ENCODE peak calls at places on chromosomes 13 and 19, in seven cellular contexts. One of them, this sample, is unnamed.

GRCh38 chr19:4052114-4052992 is 14.3 kb downstream of the ZBTB7A start:
- DNase-seq in cardiac fibroblast: peak
- DNase-seq in NCI-H2081: no peak
- DNase-seq in colonic mucosa: peak
- DNase-seq in WTC11: no peak
- DNase-seq in effector CD4-positive, alpha-beta T cell: no peak
- DNase-seq in RCC 7860: no peak
- DNase-seq in this sample: no peak

GRCh38 chr13:95603887-95604533 is 40.5 kb downstream of the DZIP1 start:
- DNase-seq in WTC11: no peak
- DNase-seq in colonic mucosa: peak
- DNase-seq in cardiac fibroblast: peak
- DNase-seq in effector CD4-positive, alpha-beta T cell: no peak
- DNase-seq in NCI-H2081: peak
- DNase-seq in RCC 7860: peak
- DNase-seq in this sample: no peak

GRCh38 chr19:17598953-17599352 is 43.5 kb downstream of the COLGALT1 start:
- DNase-seq in RCC 7860: no peak
- DNase-seq in WTC11: no peak
- DNase-seq in effector CD4-positive, alpha-beta T cell: no peak
- DNase-seq in NCI-H2081: no peak
- DNase-seq in colonic mucosa: no peak
- DNase-seq in cardiac fibroblast: no peak
- DNase-seq in this sample: no peak

GRCh38 chr13:73894995-73895571 is 239.1 kb downstream of the KLF12 start:
- DNase-seq in cardiac fibroblast: no peak
- DNase-seq in effector CD4-positive, alpha-beta T cell: no peak
- DNase-seq in NCI-H2081: no peak
- DNase-seq in colonic mucosa: no peak
- DNase-seq in WTC11: no peak
- DNase-seq in RCC 7860: no peak
- DNase-seq in this sample: no peak

GRCh38 chr13:49956131-49956530 is 20.0 kb upstream of the SPRYD7 start:
- DNase-seq in RCC 7860: no peak
- DNase-seq in effector CD4-positive, alpha-beta T cell: no peak
- DNase-seq in NCI-H2081: no peak
- DNase-seq in WTC11: no peak
- DNase-seq in colonic mucosa: no peak
- DNase-seq in cardiac fibroblast: no peak
- DNase-seq in this sample: no peak

GRCh38 chr13:111325146-111325890 is 4.9 kb downstream of the TEX29 start:
- DNase-seq in effector CD4-positive, alpha-beta T cell: no peak
- DNase-seq in NCI-H2081: no peak
- DNase-seq in cardiac fibroblast: no peak
- DNase-seq in WTC11: no peak
- DNase-seq in colonic mucosa: no peak
- DNase-seq in RCC 7860: no peak
- DNase-seq in this sample: no peak

GRCh38 chr13:67283602-67284001 is 53.5 kb upstream of the PCDH9 start:
- DNase-seq in colonic mucosa: no peak
- DNase-seq in RCC 7860: no peak
- DNase-seq in NCI-H2081: no peak
- DNase-seq in effector CD4-positive, alpha-beta T cell: no peak
- DNase-seq in cardiac fibroblast: peak
- DNase-seq in WTC11: no peak
- DNase-seq in this sample: no peak

GRCh38 chr19:7748756-7749155 is 1.4 kb upstream of the CD209 start:
- DNase-seq in effector CD4-positive, alpha-beta T cell: no peak
- DNase-seq in cardiac fibroblast: peak
- DNase-seq in RCC 7860: no peak
- DNase-seq in NCI-H2081: no peak
- DNase-seq in WTC11: peak
- DNase-seq in colonic mucosa: no peak
- DNase-seq in this sample: no peak

GRCh38 chr19:17149393-17150135 is 65.6 kb upstream of the USE1 start:
- DNase-seq in NCI-H2081: no peak
- DNase-seq in RCC 7860: no peak
- DNase-seq in cardiac fibroblast: no peak
- DNase-seq in WTC11: no peak
- DNase-seq in effector CD4-positive, alpha-beta T cell: no peak
- DNase-seq in colonic mucosa: peak
- DNase-seq in this sample: no peak

GRCh38 chr19:35868823-35869326 is 501 bp downstream of the APLP1 start:
- DNase-seq in cardiac fibroblast: no peak
- DNase-seq in WTC11: no peak
- DNase-seq in colonic mucosa: no peak
- DNase-seq in NCI-H2081: no peak
- DNase-seq in effector CD4-positive, alpha-beta T cell: no peak
- DNase-seq in RCC 7860: no peak
- DNase-seq in this sample: no peak

GRCh38 chr13:106473174-106473573 is 62.3 kb downstream of the EFNB2 start:
- DNase-seq in effector CD4-positive, alpha-beta T cell: no peak
- DNase-seq in RCC 7860: no peak
- DNase-seq in colonic mucosa: no peak
- DNase-seq in cardiac fibroblast: no peak
- DNase-seq in NCI-H2081: no peak
- DNase-seq in WTC11: no peak
- DNase-seq in this sample: no peak

GRCh38 chr13:108069521-108070210 is 145.7 kb downstream of the LIG4 start:
- DNase-seq in NCI-H2081: no peak
- DNase-seq in WTC11: no peak
- DNase-seq in colonic mucosa: no peak
- DNase-seq in RCC 7860: no peak
- DNase-seq in effector CD4-positive, alpha-beta T cell: no peak
- DNase-seq in cardiac fibroblast: no peak
- DNase-seq in this sample: no peak

GRCh38 chr19:39246951-39247669 is 1.5 kb downstream of the IFNL4 start:
- DNase-seq in effector CD4-positive, alpha-beta T cell: no peak
- DNase-seq in WTC11: peak
- DNase-seq in colonic mucosa: peak
- DNase-seq in RCC 7860: no peak
- DNase-seq in NCI-H2081: no peak
- DNase-seq in cardiac fibroblast: peak
- DNase-seq in this sample: peak

GRCh38 chr19:8251025-8251472 is 41.9 kb downstream of the CERS4 start:
- DNase-seq in effector CD4-positive, alpha-beta T cell: no peak
- DNase-seq in WTC11: no peak
- DNase-seq in RCC 7860: no peak
- DNase-seq in colonic mucosa: no peak
- DNase-seq in cardiac fibroblast: no peak
- DNase-seq in NCI-H2081: no peak
- DNase-seq in this sample: no peak

GRCh38 chr19:57363734-57364181 is 407 bp downstream of the TRAPPC2B start:
- DNase-seq in effector CD4-positive, alpha-beta T cell: no peak
- DNase-seq in RCC 7860: no peak
- DNase-seq in colonic mucosa: no peak
- DNase-seq in NCI-H2081: no peak
- DNase-seq in WTC11: no peak
- DNase-seq in cardiac fibroblast: peak
- DNase-seq in this sample: peak

GRCh38 chr13:100675660-100676129 is 1.1 kb upstream of the TMTC4 start:
- DNase-seq in NCI-H2081: no peak
- DNase-seq in RCC 7860: no peak
- DNase-seq in colonic mucosa: no peak
- DNase-seq in WTC11: no peak
- DNase-seq in cardiac fibroblast: no peak
- DNase-seq in effector CD4-positive, alpha-beta T cell: no peak
- DNase-seq in this sample: no peak

GRCh38 chr13:41049480-41049879 is 11.8 kb upstream of the WBP4 start:
- DNase-seq in RCC 7860: no peak
- DNase-seq in cardiac fibroblast: peak
- DNase-seq in NCI-H2081: no peak
- DNase-seq in colonic mucosa: no peak
- DNase-seq in WTC11: no peak
- DNase-seq in effector CD4-positive, alpha-beta T cell: no peak
- DNase-seq in this sample: no peak

GRCh38 chr13:102770435-102770834 is 3.2 kb downstream of the TEX30 start:
- DNase-seq in colonic mucosa: no peak
- DNase-seq in effector CD4-positive, alpha-beta T cell: no peak
- DNase-seq in cardiac fibroblast: peak
- DNase-seq in NCI-H2081: no peak
- DNase-seq in RCC 7860: no peak
- DNase-seq in WTC11: no peak
- DNase-seq in this sample: no peak

GRCh38 chr19:17671906-17672305 is 16.2 kb downstream of the UNC13A start:
- DNase-seq in effector CD4-positive, alpha-beta T cell: no peak
- DNase-seq in cardiac fibroblast: peak
- DNase-seq in colonic mucosa: no peak
- DNase-seq in RCC 7860: no peak
- DNase-seq in WTC11: peak
- DNase-seq in NCI-H2081: peak
- DNase-seq in this sample: no peak

GRCh38 chr19:21604351-21604926 is 99.0 kb downstream of the ZNF429 start:
- DNase-seq in effector CD4-positive, alpha-beta T cell: no peak
- DNase-seq in colonic mucosa: peak
- DNase-seq in WTC11: no peak
- DNase-seq in cardiac fibroblast: peak
- DNase-seq in NCI-H2081: no peak
- DNase-seq in RCC 7860: peak
- DNase-seq in this sample: no peak

GRCh38 chr19:11197291-11198174 is at the start of gene KANK2:
- DNase-seq in colonic mucosa: peak
- DNase-seq in WTC11: peak
- DNase-seq in NCI-H2081: peak
- DNase-seq in RCC 7860: peak
- DNase-seq in effector CD4-positive, alpha-beta T cell: peak
- DNase-seq in cardiac fibroblast: peak
- DNase-seq in this sample: peak

GRCh38 chr19:16423891-16424290 is 47.9 kb downstream of the EPS15L1 start:
- DNase-seq in colonic mucosa: no peak
- DNase-seq in cardiac fibroblast: no peak
- DNase-seq in NCI-H2081: no peak
- DNase-seq in effector CD4-positive, alpha-beta T cell: no peak
- DNase-seq in WTC11: no peak
- DNase-seq in RCC 7860: no peak
- DNase-seq in this sample: no peak

GRCh38 chr19:55617426-55617825 is 6.9 kb downstream of the ZNF784 start:
- DNase-seq in NCI-H2081: no peak
- DNase-seq in WTC11: no peak
- DNase-seq in effector CD4-positive, alpha-beta T cell: no peak
- DNase-seq in RCC 7860: no peak
- DNase-seq in colonic mucosa: no peak
- DNase-seq in cardiac fibroblast: no peak
- DNase-seq in this sample: no peak

GRCh38 chr19:46299004-46299509 is 2.2 kb downstream of the HIF3A start:
- DNase-seq in effector CD4-positive, alpha-beta T cell: no peak
- DNase-seq in RCC 7860: peak
- DNase-seq in cardiac fibroblast: peak
- DNase-seq in NCI-H2081: peak
- DNase-seq in colonic mucosa: peak
- DNase-seq in WTC11: no peak
- DNase-seq in this sample: no peak

This sample was measured in activated CD4-positive, alpha-beta T cell treated with anti-CD3 and anti-CD28 coated beads for 4 hours.